ENCODE peak calls at places on chromosomes 16 and 17, in seven cellular contexts. One of them, this sample, is unnamed.

GRCh38 chr17:82947051-82947991 is 107.5 kb upstream of the ZNF750 start:
- DNase-seq in HT-29: no peak
- DNase-seq in MCF 10A: no peak
- DNase-seq in uterus: peak
- DNase-seq in EH: no peak
- DNase-seq in heart right ventricle: no peak
- DNase-seq in H1: no peak
- DNase-seq in this sample: no peak

GRCh38 chr16:83433201-83433600 is 374.6 kb upstream of the HSBP1 start:
- DNase-seq in HT-29: no peak
- DNase-seq in MCF 10A: no peak
- DNase-seq in uterus: no peak
- DNase-seq in EH: peak
- DNase-seq in heart right ventricle: no peak
- DNase-seq in H1: no peak
- DNase-seq in this sample: no peak

GRCh38 chr17:65438708-65439294 is 122.6 kb downstream of the AXIN2 start:
- DNase-seq in HT-29: no peak
- DNase-seq in MCF 10A: peak
- DNase-seq in uterus: no peak
- DNase-seq in EH: peak
- DNase-seq in heart right ventricle: no peak
- DNase-seq in H1: no peak
- DNase-seq in this sample: peak

GRCh38 chr16:84007946-84008345 is 34.6 kb downstream of the SLC38A8 start:
- DNase-seq in HT-29: no peak
- DNase-seq in MCF 10A: no peak
- DNase-seq in uterus: no peak
- DNase-seq in EH: no peak
- DNase-seq in heart right ventricle: no peak
- DNase-seq in H1: no peak
- DNase-seq in this sample: no peak

GRCh38 chr16:80299416-80299815 is 241.4 kb upstream of the DYNLRB2 start:
- DNase-seq in HT-29: peak
- DNase-seq in MCF 10A: no peak
- DNase-seq in uterus: no peak
- DNase-seq in EH: peak
- DNase-seq in heart right ventricle: no peak
- DNase-seq in H1: no peak
- DNase-seq in this sample: no peak

GRCh38 chr16:17328971-17329370 is 141.8 kb downstream of the XYLT1 start:
- DNase-seq in HT-29: no peak
- DNase-seq in MCF 10A: no peak
- DNase-seq in uterus: no peak
- DNase-seq in EH: peak
- DNase-seq in heart right ventricle: no peak
- DNase-seq in H1: no peak
- DNase-seq in this sample: no peak

GRCh38 chr16:52318259-52319008 is 228.5 kb downstream of the TOX3 start:
- DNase-seq in HT-29: no peak
- DNase-seq in MCF 10A: no peak
- DNase-seq in uterus: no peak
- DNase-seq in EH: no peak
- DNase-seq in heart right ventricle: no peak
- DNase-seq in H1: no peak
- DNase-seq in this sample: no peak

GRCh38 chr17:68011199-68011665 is 15.0 kb upstream of the C17orf58 start:
- DNase-seq in HT-29: peak
- DNase-seq in MCF 10A: peak
- DNase-seq in uterus: peak
- DNase-seq in EH: peak
- DNase-seq in heart right ventricle: peak
- DNase-seq in H1: no peak
- DNase-seq in this sample: peak

GRCh38 chr16:87047221-87048037 is 269.8 kb downstream of the C16orf95 start:
- DNase-seq in HT-29: no peak
- DNase-seq in MCF 10A: no peak
- DNase-seq in uterus: no peak
- DNase-seq in EH: peak
- DNase-seq in heart right ventricle: no peak
- DNase-seq in H1: no peak
- DNase-seq in this sample: no peak